ENCODE peak calls at places on chromosomes 4 and X, in nine cellular contexts. A, W, R, Z, Y, U, S, F and K are unnamed samples.

GRCh38 chr4:146255463-146255862 is 41.1 kb downstream of the REELD1 start:
- DNase-seq in A (no peak), W (no peak), R (no peak), Z (no peak), Y (no peak), U (no peak), S (peak; percentile 72), F (no peak), K (no peak)

GRCh38 chr4:99806545-99806944 is 10.1 kb upstream of the DAPP1 start:
- DNase-seq in A (no peak), W (no peak), R (no peak), Z (no peak), Y (no peak), U (no peak), S (no peak), F (no peak), K (no peak)

GRCh38 chr4:622071-622995 is 3.0 kb upstream of the PDE6B start:
- DNase-seq in A (no peak), W (peak; percentile 43), R (no peak), Z (no peak), Y (no peak), U (no peak), S (peak; percentile 43), F (no peak), K (no peak)

GRCh38 chr4:5206391-5206790 is 155.1 kb downstream of the STK32B start:
- DNase-seq in A (no peak), W (no peak), R (no peak), Z (peak; percentile 61), Y (no peak), U (peak; percentile 20), S (peak; percentile 91), F (no peak), K (peak; percentile 71)

GRCh38 chr4:176436500-176436973 is 116.8 kb downstream of the SPCS3 start:
- DNase-seq in A (no peak), W (no peak), R (no peak), Z (no peak), Y (no peak), U (no peak), S (peak; percentile 71), F (no peak), K (no peak)

GRCh38 chr4:94892051-94892450 is 134.3 kb downstream of the BMPR1B start:
- DNase-seq in A (no peak), W (no peak), R (no peak), Z (no peak), Y (no peak), U (no peak), S (no peak), F (no peak), K (peak; percentile 34)

GRCh38 chr4:67746797-67747495 is 7.2 kb downstream of the GNRHR start:
- DNase-seq in A (no peak), W (no peak), R (no peak), Z (no peak), Y (no peak), U (no peak), S (peak; percentile 67), F (no peak), K (no peak)

GRCh38 chr4:176011523-176011922 is 54.1 kb upstream of the WDR17 start:
- DNase-seq in A (no peak), W (no peak), R (no peak), Z (no peak), Y (no peak), U (no peak), S (no peak), F (no peak), K (no peak)

GRCh38 chr4:61630548-61630947 is 430.4 kb downstream of the ADGRL3 start:
- DNase-seq in A (no peak), W (no peak), R (no peak), Z (no peak), Y (no peak), U (no peak), S (no peak), F (no peak), K (no peak)

GRCh38 chr4:31175242-31175910 is 455.2 kb downstream of the PCDH7 start:
- DNase-seq in A (no peak), W (no peak), R (no peak), Z (no peak), Y (no peak), U (no peak), S (no peak), F (no peak), K (no peak)

GRCh38 chr4:76980280-76980679 is 30.7 kb downstream of the SEPTIN11 start:
- DNase-seq in A (no peak), W (no peak), R (no peak), Z (no peak), Y (no peak), U (no peak), S (no peak), F (no peak), K (no peak)

GRCh38 chrX:69238153-69238959 is 73.1 kb upstream of the PJA1 start:
- DNase-seq in A (peak; percentile 3), W (no peak), R (no peak), Z (peak; percentile 84), Y (no peak), U (no peak), S (peak; percentile 40), F (no peak), K (peak; percentile 31)

GRCh38 chrX:2526390-2526789 is 25.6 kb upstream of the DHRSX start:
- DNase-seq in A (no peak), W (no peak), R (no peak), Z (no peak), Y (no peak), U (no peak), S (no peak), F (no peak), K (no peak)

GRCh38 chr4:48725414-48725813 is 54.7 kb downstream of the FRYL start:
- DNase-seq in A (no peak), W (no peak), R (no peak), Z (no peak), Y (no peak), U (no peak), S (no peak), F (no peak), K (no peak)

GRCh38 chrX:45849261-45849660 is 648.6 kb upstream of the DIPK2B start:
- DNase-seq in A (no peak), W (no peak), R (no peak), Z (no peak), Y (peak; percentile 21), U (no peak), S (peak; percentile 80), F (peak; percentile 28), K (no peak)

GRCh38 chrX:123274796-123275195 is 90.7 kb downstream of the GRIA3 start:
- DNase-seq in A (no peak), W (no peak), R (no peak), Z (no peak), Y (no peak), U (no peak), S (peak; percentile 17), F (no peak), K (no peak)

GRCh38 chr4:2806392-2807355 is 13.8 kb downstream of the SH3BP2 start:
- DNase-seq in A (no peak), W (peak; percentile 90), R (peak; percentile 85), Z (peak; percentile 71), Y (no peak), U (no peak), S (peak; percentile 80), F (no peak), K (no peak)

GRCh38 chrX:38500886-38501285 is 60.5 kb upstream of the TSPAN7 start:
- DNase-seq in A (no peak), W (no peak), R (no peak), Z (no peak), Y (no peak), U (no peak), S (peak; percentile 6), F (no peak), K (no peak)

GRCh38 chr4:41814565-41814964 is 66.0 kb upstream of the PHOX2B start:
- DNase-seq in A (no peak), W (no peak), R (no peak), Z (no peak), Y (no peak), U (peak; percentile 54), S (peak; percentile 49), F (no peak), K (peak; percentile 18)

GRCh38 chr4:112112590-112113170 is 32.6 kb upstream of the FAM241A start:
- DNase-seq in A (no peak), W (no peak), R (no peak), Z (no peak), Y (no peak), U (no peak), S (no peak), F (no peak), K (no peak)

GRCh38 chr4:138728566-138728965 is 287.0 kb upstream of the NOCT start:
- DNase-seq in A (no peak), W (no peak), R (no peak), Z (no peak), Y (no peak), U (no peak), S (no peak), F (no peak), K (no peak)

GRCh38 chr4:2762048-2762447 is 5.9 kb upstream of the TNIP2 start:
- DNase-seq in A (no peak), W (no peak), R (no peak), Z (no peak), Y (no peak), U (no peak), S (no peak), F (peak; percentile 18), K (no peak)

GRCh38 chr4:89000844-89001360 is 56.1 kb downstream of the FAM13A start:
- DNase-seq in A (no peak), W (no peak), R (no peak), Z (peak; percentile 97), Y (no peak), U (no peak), S (peak; percentile 37), F (no peak), K (peak; percentile 37)

GRCh38 chrX:41333744-41333993 is 293 bp upstream of the DDX3X start:
- DNase-seq in A (no peak), W (no peak), R (no peak), Z (peak; percentile 91), Y (peak; percentile 88), U (peak; percentile 68), S (peak; percentile 86), F (peak; percentile 79), K (no peak)

GRCh38 chrX:1443496-1444075 is 9.1 kb downstream of the ASMTL start:
- DNase-seq in A (no peak), W (peak; percentile 25), R (peak; percentile 33), Z (no peak), Y (no peak), U (no peak), S (no peak), F (peak; percentile 13), K (no peak)

GRCh38 chr4:57119054-57119651 is 9.0 kb upstream of the IGFBP7 start:
- DNase-seq in A (no peak), W (peak; percentile 87), R (no peak), Z (no peak), Y (peak; percentile 85), U (no peak), S (peak; percentile 96), F (no peak), K (no peak)

GRCh38 chr4:83128235-83128929 is 13.9 kb upstream of the PLAC8 start:
- DNase-seq in A (no peak), W (no peak), R (no peak), Z (no peak), Y (no peak), U (no peak), S (peak; percentile 90), F (no peak), K (no peak)